ENCODE peak calls at places on chromosomes 16 and 17, in five cellular contexts. U, P, G, L and X are unnamed samples.

GRCh38 chr16:79071424-79071823 is 529.1 kb downstream of the MAF start:
- DNase-seq in P (no peak), U (no peak), G (no peak), L (peak), X (no peak)

GRCh38 chr17:29677139-29677834 is 54.6 kb upstream of the CORO6 start:
- DNase-seq in L (peak), U (no peak), G (no peak), P (no peak), X (no peak)

GRCh38 chr16:67541391-67542263 is 13.0 kb downstream of the RIPOR1 start:
- DNase-seq in G (no peak), P (no peak), L (peak), U (peak), X (no peak)

GRCh38 chr17:18961634-18962493 is 9.9 kb downstream of the SLC5A10 start:
- DNase-seq in P (no peak), G (no peak), L (no peak), U (no peak), X (no peak)

GRCh38 chr16:75761111-75761510 is 34.8 kb upstream of the CPHXL start:
- DNase-seq in G (no peak), L (no peak), P (no peak), U (no peak), X (no peak)

GRCh38 chr16:65249768-65250167 is 127.9 kb upstream of the CDH11 start:
- DNase-seq in P (no peak), G (no peak), U (peak), L (peak), X (no peak)

GRCh38 chr16:66198641-66199040 is 167.8 kb upstream of the CDH5 start:
- DNase-seq in U (no peak), P (no peak), L (no peak), G (no peak), X (no peak)

GRCh38 chr17:61574542-61575351 is 16.3 kb downstream of the NACA2 start:
- DNase-seq in U (no peak), G (no peak), P (no peak), L (no peak), X (no peak)

GRCh38 chr16:24504467-24505345 is 34.7 kb upstream of the RBBP6 start:
- DNase-seq in P (peak), L (peak), U (peak), G (peak), X (peak)

GRCh38 chr17:42230225-42230624 is 35.9 kb upstream of the GHDC start:
- DNase-seq in U (no peak), P (no peak), L (no peak), G (no peak), X (no peak)

GRCh38 chr17:66625321-66625767 is 209.6 kb upstream of the CACNG5 start:
- DNase-seq in U (no peak), L (no peak), G (no peak), P (no peak), X (no peak)
- TF ChIP-seq CTCF in U (peak), L (peak), G (no peak), P (peak), X (peak)

GRCh38 chr17:69878661-69879060 is 196.4 kb upstream of the KCNJ16 start:
- DNase-seq in P (no peak), G (no peak), L (no peak), U (no peak), X (no peak)
- TF ChIP-seq CTCF in P (no peak), G (no peak), L (no peak), U (no peak), X (no peak)

DNA sequence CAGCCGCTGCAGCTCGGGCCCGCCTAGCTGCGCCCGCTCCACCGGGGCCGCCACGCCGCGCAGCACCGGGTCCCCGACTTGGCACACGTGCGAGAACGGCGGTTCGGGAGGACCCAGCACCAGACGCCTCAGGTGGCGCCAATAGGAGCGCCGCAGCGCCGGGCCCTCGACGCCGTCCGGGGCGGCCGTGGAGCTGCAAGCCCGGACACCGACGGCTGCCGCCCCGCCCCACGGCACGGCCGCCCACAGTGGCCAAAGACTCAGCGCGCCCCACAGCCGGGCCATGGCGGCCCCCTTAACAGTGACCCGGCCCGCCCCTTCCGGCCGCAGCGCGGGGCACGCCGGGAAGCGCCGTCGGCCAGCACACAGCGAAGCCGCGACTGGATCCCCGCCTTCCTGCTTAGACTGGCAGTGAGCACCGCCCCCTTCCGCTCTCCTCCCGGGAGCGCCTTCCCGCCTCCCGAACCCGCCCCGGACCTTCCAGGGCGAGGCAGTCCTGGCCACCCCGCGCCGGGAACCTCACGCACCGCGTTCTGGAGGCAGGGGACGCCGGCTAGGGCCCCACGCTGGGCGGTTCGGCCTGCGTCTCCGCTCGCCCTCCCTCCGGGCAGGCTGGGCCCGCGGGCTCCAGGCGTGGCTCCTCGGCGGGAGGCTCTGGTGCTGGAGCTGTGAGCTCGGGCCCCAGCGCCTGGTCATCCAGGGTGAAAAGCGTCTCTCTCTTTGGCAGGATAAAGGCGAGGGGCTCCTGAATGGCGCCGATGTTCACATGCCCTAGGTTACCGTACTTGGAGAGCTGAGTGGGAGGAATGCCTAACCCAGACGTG is at the start of gene PDF:
- DNase-seq in P (peak), U (peak), L (peak), G (peak), X (peak)
- TF ChIP-seq CTCF in P (no peak), U (no peak), L (no peak), G (no peak), X (no peak)

GRCh38 chr16:9867176-9867575 is 315.1 kb downstream of the GRIN2A start:
- DNase-seq in P (no peak), U (no peak), G (no peak), L (no peak), X (no peak)

GRCh38 chr16:9868606-9869149 is 313.6 kb downstream of the GRIN2A start:
- DNase-seq in U (no peak), G (no peak), L (no peak), P (no peak), X (no peak)

GRCh38 chr16:9874233-9874632 is 308.0 kb downstream of the GRIN2A start:
- DNase-seq in L (no peak), U (no peak), G (no peak), P (no peak), X (no peak)

GRCh38 chr16:9870962-9871361 is 311.3 kb downstream of the GRIN2A start:
- DNase-seq in U (no peak), L (no peak), P (no peak), G (no peak), X (no peak)

GRCh38 chr16:9869776-9870175 is 312.5 kb downstream of the GRIN2A start:
- DNase-seq in P (no peak), L (peak), U (no peak), G (no peak), X (no peak)
- TF ChIP-seq CTCF in P (no peak), L (no peak), U (no peak), G (no peak), X (no peak)

GRCh38 chr17:39925282-39926134 is 1.9 kb downstream of the ORMDL3 start:
- DNase-seq in L (no peak), P (no peak), U (no peak), G (no peak), X (no peak)

GRCh38 chr17:39927928-39928867 is 666 bp downstream of the LRRC3C start:
- DNase-seq in G (no peak), L (peak), P (no peak), U (peak), X (no peak)

GRCh38 chr17:39927101-39927927 is at the start of the genes LRRC3C and ORMDL3:
- DNase-seq in P (peak), G (peak), L (peak), U (peak), X (peak)

GRCh38 chr17:39926135-39926587 is 1.2 kb downstream of the ORMDL3 start:
- DNase-seq in P (no peak), U (no peak), G (no peak), L (no peak), X (no peak)

DNA sequence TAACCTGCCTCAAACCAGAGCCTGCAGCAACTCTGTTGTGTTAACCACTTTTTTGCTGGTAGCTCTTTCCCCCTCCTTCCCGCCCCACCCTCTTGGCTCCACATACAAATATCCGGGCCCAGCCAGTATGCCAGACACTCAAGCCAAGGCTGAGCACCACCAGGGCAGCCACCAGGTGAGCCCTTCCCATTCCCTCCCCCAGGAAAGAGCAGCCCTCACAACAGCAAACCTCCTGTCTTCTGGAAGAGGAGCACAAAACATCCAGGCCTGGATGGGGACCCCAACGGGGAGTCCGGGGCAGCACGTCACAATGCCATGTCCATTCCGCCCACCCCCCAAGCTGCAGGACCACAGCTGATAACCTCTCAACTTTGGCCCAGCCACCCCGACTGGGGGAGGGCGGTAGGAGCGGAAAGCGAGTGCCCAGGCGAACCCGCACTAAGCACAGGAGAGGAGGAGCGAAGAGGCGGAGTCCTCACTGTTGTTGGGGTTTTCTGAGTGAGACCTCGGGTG is 757 bp downstream of the ORMDL3 start:
- DNase-seq in U (no peak), G (peak), L (peak), P (no peak), X (no peak)
- TF ChIP-seq CTCF in U (no peak), G (no peak), L (no peak), P (no peak), X (no peak)

GRCh38 chr16:52976539-52977167 is 76.0 kb downstream of the CHD9NB start:
- DNase-seq in L (no peak), G (no peak), U (no peak), P (no peak), X (no peak)
- TF ChIP-seq CTCF in L (peak), G (no peak), U (peak), P (peak), X (peak)